ENCODE peak calls at places on chromosome 22, in six cellular contexts. One of them, this sample, is unnamed.

GRCh38 chr22:36470162-36470993 is 11.1 kb downstream of the TXN2 start:
- DNase-seq in psoas muscle: peak
- DNase-seq in HL-60: peak
- DNase-seq in kidney: peak
- DNase-seq in mammary epithelial cell: peak
- DNase-seq in A549: peak
- DNase-seq in this sample: peak

GRCh38 chr22:46295277-46295971 is 1.2 kb upstream of the GTSE1 start:
- DNase-seq in psoas muscle: no peak
- DNase-seq in HL-60: no peak
- DNase-seq in kidney: no peak
- DNase-seq in mammary epithelial cell: no peak
- DNase-seq in A549: no peak
- DNase-seq in this sample: no peak

GRCh38 chr22:44840611-44841322 is 88.4 kb downstream of the ARHGAP8 start:
- DNase-seq in psoas muscle: no peak
- DNase-seq in HL-60: no peak
- DNase-seq in kidney: peak
- DNase-seq in mammary epithelial cell: no peak
- DNase-seq in A549: no peak
- DNase-seq in this sample: no peak

GRCh38 chr22:29706493-29706892 is 13.3 kb upstream of the CABP7 start:
- DNase-seq in psoas muscle: no peak
- DNase-seq in HL-60: no peak
- DNase-seq in kidney: no peak
- DNase-seq in mammary epithelial cell: no peak
- DNase-seq in A549: no peak
- DNase-seq in this sample: peak

GRCh38 chr22:22143448-22143847 is 101.1 kb upstream of the VPREB1 start:
- DNase-seq in psoas muscle: no peak
- DNase-seq in HL-60: no peak
- DNase-seq in kidney: no peak
- DNase-seq in mammary epithelial cell: no peak
- DNase-seq in A549: no peak
- DNase-seq in this sample: no peak

GRCh38 chr22:49502126-49502826 is 325.4 kb downstream of the BRD1 start:
- DNase-seq in psoas muscle: no peak
- DNase-seq in HL-60: no peak
- DNase-seq in kidney: no peak
- DNase-seq in mammary epithelial cell: no peak
- DNase-seq in A549: peak
- DNase-seq in this sample: peak

GRCh38 chr22:48709976-48710375 is 1117.7 kb downstream of the BRD1 start:
- DNase-seq in psoas muscle: no peak
- DNase-seq in HL-60: no peak
- DNase-seq in kidney: peak
- DNase-seq in mammary epithelial cell: no peak
- DNase-seq in A549: no peak
- DNase-seq in this sample: no peak

GRCh38 chr22:34878996-34879395 is 187.0 kb upstream of the ISX start:
- DNase-seq in psoas muscle: no peak
- DNase-seq in HL-60: no peak
- DNase-seq in kidney: no peak
- DNase-seq in mammary epithelial cell: peak
- DNase-seq in A549: no peak
- DNase-seq in this sample: peak

GRCh38 chr22:49951986-49952896 is 8.3 kb upstream of the PIM3 start:
- DNase-seq in psoas muscle: no peak
- DNase-seq in HL-60: no peak
- DNase-seq in kidney: no peak
- DNase-seq in mammary epithelial cell: peak
- DNase-seq in A549: no peak
- DNase-seq in this sample: peak

GRCh38 chr22:44093791-44094190 is 69.7 kb downstream of the PARVB start:
- DNase-seq in psoas muscle: no peak
- DNase-seq in HL-60: no peak
- DNase-seq in kidney: peak
- DNase-seq in mammary epithelial cell: no peak
- DNase-seq in A549: no peak
- DNase-seq in this sample: no peak

GRCh38 chr22:44526431-44527115 is 28.5 kb upstream of the RTL6 start:
- DNase-seq in psoas muscle: no peak
- DNase-seq in HL-60: no peak
- DNase-seq in kidney: no peak
- DNase-seq in mammary epithelial cell: no peak
- DNase-seq in A549: no peak
- DNase-seq in this sample: no peak

GRCh38 chr22:44597616-44598015 is 99.6 kb upstream of the RTL6 start:
- DNase-seq in psoas muscle: no peak
- DNase-seq in HL-60: no peak
- DNase-seq in kidney: no peak
- DNase-seq in mammary epithelial cell: no peak
- DNase-seq in A549: no peak
- DNase-seq in this sample: no peak

GRCh38 chr22:20600137-20600673 is 92.8 kb downstream of the MED15 start:
- DNase-seq in psoas muscle: no peak
- DNase-seq in HL-60: no peak
- DNase-seq in kidney: no peak
- DNase-seq in mammary epithelial cell: no peak
- DNase-seq in A549: no peak
- DNase-seq in this sample: no peak
- H3K27ac ChIP-seq in psoas muscle: no peak
- H3K27ac ChIP-seq in HL-60: no peak
- H3K27ac ChIP-seq in kidney: no peak
- H3K27ac ChIP-seq in mammary epithelial cell: no peak
- H3K27ac ChIP-seq in A549: no peak
- H3K27ac ChIP-seq in this sample: no peak

GRCh38 chr22:21052715-21053459 is 7.1 kb downstream of the LRRC74B start:
- DNase-seq in psoas muscle: no peak
- DNase-seq in HL-60: no peak
- DNase-seq in kidney: peak
- DNase-seq in mammary epithelial cell: no peak
- DNase-seq in A549: no peak
- DNase-seq in this sample: no peak

GRCh38 chr22:21054714-21055563 is 9.2 kb downstream of the LRRC74B start:
- DNase-seq in psoas muscle: no peak
- DNase-seq in HL-60: no peak
- DNase-seq in kidney: peak
- DNase-seq in mammary epithelial cell: no peak
- DNase-seq in A549: no peak
- DNase-seq in this sample: no peak

GRCh38 chr22:21054046-21054713 is 8.4 kb downstream of the LRRC74B start:
- DNase-seq in psoas muscle: no peak
- DNase-seq in HL-60: no peak
- DNase-seq in kidney: peak
- DNase-seq in mammary epithelial cell: no peak
- DNase-seq in A549: no peak
- DNase-seq in this sample: no peak

GRCh38 chr22:21051145-21051835 is 5.5 kb downstream of the LRRC74B start:
- DNase-seq in psoas muscle: no peak
- DNase-seq in HL-60: no peak
- DNase-seq in kidney: peak
- DNase-seq in mammary epithelial cell: no peak
- DNase-seq in A549: no peak
- DNase-seq in this sample: no peak

DNA sequence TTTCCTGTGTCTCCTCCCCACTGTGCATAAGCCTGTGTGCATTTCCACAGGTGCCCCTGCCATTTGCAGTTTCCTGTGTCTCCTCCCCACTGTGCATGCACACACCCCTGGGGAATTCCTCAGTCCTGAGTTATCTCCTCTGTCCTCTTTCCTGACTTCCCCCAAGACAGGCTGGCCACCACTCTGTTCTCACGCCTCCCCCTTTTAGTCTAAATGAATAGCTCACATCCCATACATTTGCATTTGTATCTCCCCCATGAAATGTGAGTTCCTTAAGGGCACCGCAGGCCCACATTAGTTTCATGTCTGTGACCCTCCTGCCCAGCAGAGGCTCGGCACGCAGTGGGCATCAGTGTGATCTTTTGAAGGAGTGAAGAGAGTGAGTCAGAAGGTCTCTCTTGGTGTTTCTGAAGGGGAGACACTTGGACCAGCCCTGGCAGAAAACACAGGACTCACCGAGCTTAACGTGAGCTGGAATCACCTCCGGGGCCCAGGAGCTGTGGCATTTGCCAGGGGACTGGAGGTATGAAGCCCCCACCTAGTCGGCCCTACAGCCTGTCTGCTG is 6.2 kb downstream of the LRRC74B start:
- DNase-seq in psoas muscle: no peak
- DNase-seq in HL-60: no peak
- DNase-seq in kidney: peak
- DNase-seq in mammary epithelial cell: no peak
- DNase-seq in A549: no peak
- DNase-seq in this sample: no peak
- TF ChIP-seq CTCF in psoas muscle: no peak
- TF ChIP-seq CTCF in HL-60: no peak
- TF ChIP-seq CTCF in kidney: no peak
- TF ChIP-seq CTCF in mammary epithelial cell: no peak
- TF ChIP-seq CTCF in A549: no peak
- TF ChIP-seq CTCF in this sample: no peak

DNA sequence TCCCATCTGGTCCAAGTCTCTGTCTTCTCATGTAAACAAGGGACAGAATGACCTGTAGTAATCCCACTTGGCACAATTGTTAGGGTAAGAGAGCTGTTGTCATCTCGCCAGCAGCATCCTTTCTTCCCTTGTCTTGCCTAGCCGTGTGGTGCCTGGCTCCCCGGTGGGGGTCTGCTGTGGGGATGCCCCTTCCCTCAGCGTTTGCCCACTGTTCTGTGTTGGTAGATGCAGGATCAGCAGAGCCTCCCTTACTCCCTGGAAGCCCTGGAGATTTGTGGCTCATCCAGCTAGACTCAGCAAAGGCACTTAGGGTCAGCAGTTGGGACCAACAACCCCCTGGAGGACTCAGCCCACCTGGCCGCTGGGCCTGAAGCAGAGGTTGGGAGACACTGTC is 13.0 kb downstream of the ACO2 start:
- DNase-seq in psoas muscle: no peak
- DNase-seq in HL-60: no peak
- DNase-seq in kidney: no peak
- DNase-seq in mammary epithelial cell: no peak
- DNase-seq in A549: no peak
- DNase-seq in this sample: no peak
- H3K27ac ChIP-seq in psoas muscle: peak
- H3K27ac ChIP-seq in HL-60: no peak
- H3K27ac ChIP-seq in kidney: peak
- H3K27ac ChIP-seq in mammary epithelial cell: no peak
- H3K27ac ChIP-seq in A549: no peak
- H3K27ac ChIP-seq in this sample: peak

GRCh38 chr22:26563022-26563421 is 26.9 kb downstream of the TPST2 start:
- DNase-seq in psoas muscle: no peak
- DNase-seq in HL-60: no peak
- DNase-seq in kidney: no peak
- DNase-seq in mammary epithelial cell: no peak
- DNase-seq in A549: no peak
- DNase-seq in this sample: no peak
- TF ChIP-seq CTCF in psoas muscle: no peak
- TF ChIP-seq CTCF in HL-60: no peak
- TF ChIP-seq CTCF in kidney: no peak
- TF ChIP-seq CTCF in mammary epithelial cell: peak
- TF ChIP-seq CTCF in A549: no peak
- TF ChIP-seq CTCF in this sample: no peak

GRCh38 chr22:38248280-38248679 is 24.5 kb downstream of the TMEM184B start:
- DNase-seq in psoas muscle: no peak
- DNase-seq in HL-60: no peak
- DNase-seq in kidney: no peak
- DNase-seq in mammary epithelial cell: no peak
- DNase-seq in A549: no peak
- DNase-seq in this sample: no peak

GRCh38 chr22:38246046-38246658 is 26.7 kb downstream of the TMEM184B start:
- DNase-seq in psoas muscle: no peak
- DNase-seq in HL-60: no peak
- DNase-seq in kidney: no peak
- DNase-seq in mammary epithelial cell: no peak
- DNase-seq in A549: no peak
- DNase-seq in this sample: no peak

GRCh38 chr22:38247713-38248112 is 25.1 kb downstream of the TMEM184B start:
- DNase-seq in psoas muscle: no peak
- DNase-seq in HL-60: no peak
- DNase-seq in kidney: no peak
- DNase-seq in mammary epithelial cell: no peak
- DNase-seq in A549: no peak
- DNase-seq in this sample: no peak

GRCh38 chr22:38244106-38244505 is 28.7 kb downstream of the TMEM184B start:
- DNase-seq in psoas muscle: no peak
- DNase-seq in HL-60: no peak
- DNase-seq in kidney: no peak
- DNase-seq in mammary epithelial cell: peak
- DNase-seq in A549: no peak
- DNase-seq in this sample: no peak

GRCh38 chr22:38246692-38247091 is 26.1 kb downstream of the TMEM184B start:
- DNase-seq in psoas muscle: peak
- DNase-seq in HL-60: no peak
- DNase-seq in kidney: no peak
- DNase-seq in mammary epithelial cell: no peak
- DNase-seq in A549: no peak
- DNase-seq in this sample: no peak
- H3K27ac ChIP-seq in psoas muscle: no peak
- H3K27ac ChIP-seq in HL-60: no peak
- H3K27ac ChIP-seq in kidney: no peak
- H3K27ac ChIP-seq in mammary epithelial cell: no peak
- H3K27ac ChIP-seq in A549: no peak
- H3K27ac ChIP-seq in this sample: no peak